ENCODE peak calls at places on chromosome 22, in ten cellular contexts. U is transverse colon, R is ovary, X is stomach, L is heart left ventricle, K is Peyer's patch, E is endothelial cell of umbilical vein, S is tibial nerve, A is right lobe of liver, D is IMR-90. Y is an unnamed sample. For H3K4me1, the result is how much of the 10 kb centered on the place peaks cover.

GRCh38 chr22:37681556-37682049 is 4.5 kb upstream of the NOL12 start:
- DNase-seq in S (no peak), E (peak), X (peak), R (peak), K (peak), A (peak), L (peak), U (peak), D (peak), Y (peak)

GRCh38 chr22:27886843-27887151 is 32.3 kb downstream of the PITPNB start:
- DNase-seq in U (no peak), R (no peak), A (no peak), K (no peak), X (no peak), E (no peak), S (no peak), L (no peak), D (no peak), Y (no peak)

GRCh38 chr22:17734197-17734596 is 40.1 kb downstream of the BID start:
- DNase-seq in X (no peak), A (no peak), L (no peak), E (peak), D (peak), S (no peak), K (no peak), U (no peak), R (no peak), Y (no peak)

GRCh38 chr22:17137226-17137625 is 16.1 kb upstream of the TMEM121B start:
- DNase-seq in X (no peak), U (no peak), D (no peak), L (no peak), S (no peak), R (no peak), E (no peak), A (no peak), K (no peak), Y (no peak)

GRCh38 chr22:29871684-29872083 is 11.3 kb upstream of the MTMR3 start:
- DNase-seq in U (no peak), R (no peak), D (no peak), L (no peak), E (no peak), K (no peak), S (no peak), A (no peak), X (no peak), Y (peak)

GRCh38 chr22:38110863-38111852 is 674 bp upstream of the BAIAP2L2 start:
- DNase-seq in R (no peak), D (no peak), L (no peak), U (peak), S (no peak), X (peak), A (no peak), K (peak), E (no peak), Y (no peak)

GRCh38 chr22:37824674-37825641 is 1.8 kb downstream of the GALR3 start:
- DNase-seq in D (no peak), S (no peak), U (no peak), X (no peak), L (no peak), R (peak), K (no peak), E (no peak), A (no peak), Y (no peak)

GRCh38 chr22:23306438-23306921 is 126.2 kb downstream of the BCR start:
- DNase-seq in K (peak), X (no peak), S (no peak), U (no peak), D (peak), E (peak), L (peak), R (peak), A (no peak), Y (no peak)

GRCh38 chr22:20056696-20057386 is 23.2 kb upstream of the DGCR8 start:
- DNase-seq in S (no peak), L (no peak), X (no peak), E (no peak), K (no peak), R (no peak), A (no peak), U (no peak), D (no peak), Y (no peak)

GRCh38 chr22:25054943-25055511 is 102.5 kb downstream of the KIAA1671 start:
- DNase-seq in D (no peak), L (no peak), K (peak), U (no peak), R (no peak), S (peak), X (no peak), A (no peak), E (peak), Y (no peak)

GRCh38 chr22:48438096-48438495 is 1389.6 kb downstream of the BRD1 start:
- DNase-seq in K (no peak), U (no peak), S (no peak), E (no peak), L (peak), D (no peak), X (no peak), R (no peak), A (peak), Y (no peak)

GRCh38 chr22:49244466-49245420 is 582.9 kb downstream of the BRD1 start:
- DNase-seq in L (no peak), A (no peak), E (no peak), K (no peak), X (no peak), S (no peak), D (no peak), U (no peak), R (no peak), Y (no peak)

GRCh38 chr22:34917239-34917638 is 148.7 kb upstream of the ISX start:
- DNase-seq in X (no peak), L (no peak), R (no peak), K (no peak), A (no peak), D (no peak), E (no peak), U (no peak), S (no peak), Y (no peak)

GRCh38 chr22:34845391-34845790 is 220.6 kb upstream of the ISX start:
- DNase-seq in R (no peak), K (no peak), U (no peak), D (no peak), X (no peak), L (no peak), S (no peak), A (no peak), E (no peak), Y (no peak)

GRCh38 chr22:49119551-49119952 is 708.1 kb downstream of the BRD1 start:
- DNase-seq in K (no peak), X (no peak), U (no peak), R (no peak), E (no peak), L (no peak), S (no peak), A (peak), D (no peak), Y (no peak)

GRCh38 chr22:38051900-38052862 is 5.0 kb upstream of the PICK1 start:
- DNase-seq in S (peak), X (peak), K (peak), D (peak), A (peak), R (peak), L (peak), E (peak), U (peak), Y (peak)

GRCh38 chr22:26481694-26482093 is 1.9 kb downstream of the HPS4 start:
- DNase-seq in R (no peak), S (no peak), L (no peak), A (no peak), X (no peak), E (no peak), K (no peak), D (no peak), U (no peak), Y (no peak)
- H3K4me1 ChIP-seq in R (under half), S (under half), L (under half), A (under half), X (half or more), E (under half), K (under half), D (under half), U (half or more), Y (half or more)

GRCh38 chr22:36321797-36322601 is 65.8 kb downstream of the MYH9 start:
- DNase-seq in D (no peak), U (no peak), A (no peak), X (no peak), E (no peak), L (no peak), K (no peak), S (no peak), R (no peak), Y (no peak)
- TF ChIP-seq POLR2A in D (no peak), U (no peak), A (no peak), X (no peak), E (no peak), L (no peak), K (no peak), S (no peak), R (no peak), Y (no peak)

DNA sequence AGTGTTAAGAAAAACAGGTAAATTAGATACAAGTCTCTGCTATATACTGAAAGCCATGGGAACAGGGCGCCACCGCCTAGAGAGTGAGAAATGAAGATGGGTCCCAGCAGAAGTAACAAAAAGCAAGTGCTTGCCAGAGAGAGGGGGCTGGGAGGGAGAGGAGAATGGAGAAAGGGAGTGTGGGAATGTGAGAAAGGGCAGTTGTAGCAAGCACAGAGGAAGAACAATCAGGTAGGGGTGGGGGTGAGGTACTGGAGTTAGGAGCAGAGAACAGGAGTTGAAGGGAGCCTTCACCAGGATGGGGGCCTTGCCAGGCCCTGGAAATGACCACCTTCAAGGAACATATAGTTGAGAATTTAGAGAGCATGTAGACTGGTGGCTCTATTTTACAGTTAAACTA is 66.8 kb downstream of the TCF20 start:
- DNase-seq in X (no peak), R (no peak), D (no peak), E (no peak), S (no peak), K (no peak), L (no peak), U (no peak), A (no peak), Y (no peak)
- H3K4me1 ChIP-seq in X (under half), R (under half), D (under half), E (under half), S (under half), K (under half), L (under half), U (under half), A (under half), Y (under half)

GRCh38 chr22:45235851-45236342 is 4.8 kb downstream of the KIAA0930 start:
- DNase-seq in K (no peak), D (no peak), L (no peak), A (no peak), S (no peak), R (no peak), U (peak), E (no peak), X (no peak), Y (no peak)

GRCh38 chr22:45238431-45239377 is 2.0 kb downstream of the KIAA0930 start:
- DNase-seq in K (no peak), A (no peak), X (no peak), U (no peak), R (no peak), L (no peak), D (no peak), S (no peak), E (no peak), Y (no peak)

GRCh38 chr22:45235101-45235777 is 5.5 kb downstream of the KIAA0930 start:
- DNase-seq in L (peak), R (no peak), E (no peak), S (no peak), X (peak), A (no peak), U (peak), D (no peak), K (peak), Y (no peak)

GRCh38 chr22:45239378-45240136 is 1.1 kb downstream of the KIAA0930 start:
- DNase-seq in A (no peak), S (no peak), U (no peak), K (no peak), D (no peak), L (no peak), E (no peak), R (no peak), X (no peak), Y (no peak)

GRCh38 chr22:45237065-45237990 is 3.4 kb downstream of the KIAA0930 start:
- DNase-seq in R (no peak), X (no peak), K (no peak), S (no peak), U (no peak), A (peak), D (no peak), L (no peak), E (no peak), Y (no peak)
- TF ChIP-seq POLR2A in R (no peak), X (no peak), K (no peak), S (no peak), U (no peak), A (no peak), D (no peak), L (no peak), E (no peak), Y (no peak)

DNA sequence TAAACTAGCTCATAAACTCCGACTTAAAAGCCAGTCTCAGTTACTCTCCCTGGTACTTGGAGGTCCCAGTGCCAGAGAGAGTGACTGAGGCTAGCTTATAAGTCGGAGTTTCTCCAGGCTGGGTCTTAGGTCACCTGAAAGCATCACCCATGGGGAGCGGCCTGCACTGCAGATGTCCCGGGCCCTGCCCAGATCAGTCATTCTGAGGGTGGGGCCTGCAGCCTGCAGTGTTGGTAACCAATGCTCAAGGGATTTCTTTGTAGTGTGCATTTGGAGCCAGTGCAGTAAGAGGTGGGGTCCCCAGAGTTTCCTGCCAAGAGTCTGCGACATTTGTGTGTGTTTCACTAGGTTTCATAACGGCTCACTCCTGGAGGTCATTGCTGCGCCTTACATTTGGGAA is 14.8 kb downstream of the TAB1 start:
- DNase-seq in K (no peak), A (peak), U (no peak), L (no peak), X (no peak), D (no peak), E (no peak), S (no peak), R (no peak), Y (no peak)
- H3K4me1 ChIP-seq in K (under half), A (under half), U (under half), L (under half), X (under half), D (under half), E (under half), S (under half), R (under half), Y (half or more)

GRCh38 chr22:46234851-46235437 is 15.1 kb downstream of the CDPF1 start:
- DNase-seq in K (no peak), L (no peak), E (no peak), R (no peak), U (no peak), A (no peak), D (no peak), X (no peak), S (no peak), Y (no peak)
- TF ChIP-seq POLR2A in K (no peak), L (no peak), E (no peak), R (no peak), U (no peak), A (no peak), D (no peak), X (no peak), S (no peak), Y (no peak)

DNA sequence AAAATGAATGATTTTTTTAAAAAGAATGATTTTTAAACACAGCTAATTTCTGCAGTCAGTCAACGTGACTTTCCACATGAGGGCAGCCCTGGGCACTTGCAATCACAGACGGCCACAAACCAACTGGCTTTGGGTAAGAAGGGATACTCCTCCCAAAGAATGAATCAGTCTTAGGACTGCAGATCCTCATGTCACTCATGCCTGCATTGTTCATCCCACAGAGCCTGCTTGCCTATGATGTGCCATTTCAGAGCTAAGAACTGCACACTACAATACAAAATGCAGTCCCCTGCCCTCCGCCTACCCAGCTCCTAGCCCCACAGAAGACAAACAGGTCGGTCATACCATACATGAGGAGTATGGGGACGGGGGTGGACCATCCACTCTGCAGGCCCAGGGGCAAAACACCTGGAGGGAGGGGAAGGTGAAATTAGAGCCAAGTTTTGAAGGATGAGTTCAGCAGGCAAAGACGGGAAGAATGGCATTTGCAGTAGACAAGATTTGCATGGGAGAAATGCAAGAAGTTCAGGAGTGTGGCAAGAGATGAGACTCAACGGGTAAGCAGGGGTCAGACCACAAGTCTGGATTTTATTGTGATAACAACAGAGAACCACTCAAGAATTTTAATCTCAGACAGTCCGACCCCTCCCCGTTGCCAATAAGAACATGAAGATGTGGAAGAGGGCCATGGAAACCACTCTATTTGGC is 24.7 kb downstream of the PACSIN2 start:
- DNase-seq in L (no peak), K (peak), A (no peak), X (no peak), S (no peak), E (peak), R (no peak), U (peak), D (peak), Y (peak)
- H3K4me1 ChIP-seq in L (under half), K (under half), A (under half), X (half or more), S (under half), E (under half), R (under half), U (half or more), D (under half), Y (under half)